ENCODE peak calls at places on chromosomes 3 and 15, in six cellular contexts. One of them, this sample, is unnamed.

GRCh38 chr3:98325055-98325454 is 28.6 kb upstream of the OR5K4 start:
- DNase-seq in iris pigment epithelial cell: no peak
- DNase-seq in activated gamma-delta T cell treated with Interleukin-2 at 50 U/mL for 16 hours: no peak
- DNase-seq in fibroblast of the aortic adventitia: no peak
- DNase-seq in left ventricle myocardium inferior: no peak
- DNase-seq in choroid plexus epithelial cell: no peak
- DNase-seq in this sample: no peak

GRCh38 chr15:48016865-48017264 is 103.9 kb upstream of the SLC24A5 start:
- DNase-seq in iris pigment epithelial cell: no peak
- DNase-seq in activated gamma-delta T cell treated with Interleukin-2 at 50 U/mL for 16 hours: no peak
- DNase-seq in fibroblast of the aortic adventitia: no peak
- DNase-seq in left ventricle myocardium inferior: no peak
- DNase-seq in choroid plexus epithelial cell: no peak
- DNase-seq in this sample: no peak

GRCh38 chr3:160931474-160931873 is 173.7 kb downstream of the B3GALNT1 start:
- DNase-seq in iris pigment epithelial cell: no peak
- DNase-seq in activated gamma-delta T cell treated with Interleukin-2 at 50 U/mL for 16 hours: no peak
- DNase-seq in fibroblast of the aortic adventitia: peak; percentile 40
- DNase-seq in left ventricle myocardium inferior: no peak
- DNase-seq in choroid plexus epithelial cell: no peak
- DNase-seq in this sample: no peak

GRCh38 chr15:50333229-50333628 is 21.8 kb downstream of the GABPB1 start:
- DNase-seq in iris pigment epithelial cell: no peak
- DNase-seq in activated gamma-delta T cell treated with Interleukin-2 at 50 U/mL for 16 hours: no peak
- DNase-seq in fibroblast of the aortic adventitia: no peak
- DNase-seq in left ventricle myocardium inferior: no peak
- DNase-seq in choroid plexus epithelial cell: no peak
- DNase-seq in this sample: no peak

GRCh38 chr3:158308533-158308932 is 198.6 kb downstream of the RSRC1 start:
- DNase-seq in iris pigment epithelial cell: no peak
- DNase-seq in activated gamma-delta T cell treated with Interleukin-2 at 50 U/mL for 16 hours: no peak
- DNase-seq in fibroblast of the aortic adventitia: no peak
- DNase-seq in left ventricle myocardium inferior: no peak
- DNase-seq in choroid plexus epithelial cell: no peak
- DNase-seq in this sample: no peak

GRCh38 chr3:144463916-144464315 is 492.3 kb downstream of the DIPK2A start:
- DNase-seq in iris pigment epithelial cell: no peak
- DNase-seq in activated gamma-delta T cell treated with Interleukin-2 at 50 U/mL for 16 hours: no peak
- DNase-seq in fibroblast of the aortic adventitia: no peak
- DNase-seq in left ventricle myocardium inferior: no peak
- DNase-seq in choroid plexus epithelial cell: no peak
- DNase-seq in this sample: no peak

GRCh38 chr3:127493924-127494646 is 96.4 kb downstream of the TPRA1 start:
- DNase-seq in iris pigment epithelial cell: no peak
- DNase-seq in activated gamma-delta T cell treated with Interleukin-2 at 50 U/mL for 16 hours: no peak
- DNase-seq in fibroblast of the aortic adventitia: no peak
- DNase-seq in left ventricle myocardium inferior: no peak
- DNase-seq in choroid plexus epithelial cell: no peak
- DNase-seq in this sample: no peak

GRCh38 chr3:134020135-134020680 is 9.5 kb downstream of the SLCO2A1 start:
- DNase-seq in iris pigment epithelial cell: no peak
- DNase-seq in activated gamma-delta T cell treated with Interleukin-2 at 50 U/mL for 16 hours: no peak
- DNase-seq in fibroblast of the aortic adventitia: no peak
- DNase-seq in left ventricle myocardium inferior: no peak
- DNase-seq in choroid plexus epithelial cell: no peak
- DNase-seq in this sample: no peak

GRCh38 chr3:134623615-134624245 is 27.1 kb downstream of the KY start:
- DNase-seq in iris pigment epithelial cell: no peak
- DNase-seq in activated gamma-delta T cell treated with Interleukin-2 at 50 U/mL for 16 hours: no peak
- DNase-seq in fibroblast of the aortic adventitia: no peak
- DNase-seq in left ventricle myocardium inferior: no peak
- DNase-seq in choroid plexus epithelial cell: no peak
- DNase-seq in this sample: no peak